ENCODE peak calls at places on chromosome 20, in six cellular contexts. X, G, E, D, I and M are unnamed samples.

GRCh38 chr20:6126846-6127245 is 4.0 kb upstream of the FERMT1 start:
- DNase-seq in G (no peak), E (no peak), D (no peak), I (no peak), X (no peak), M (no peak)

GRCh38 chr20:32789896-32790750 is 27.9 kb downstream of the DNMT3B start:
- DNase-seq in I (peak; percentile 24), E (peak; percentile 22), D (peak; percentile 82), X (peak; percentile 73), G (peak; percentile 63), M (peak; percentile 16)

GRCh38 chr20:17952692-17953684 is 15.6 kb downstream of the SNX5 start:
- DNase-seq in G (no peak), E (no peak), I (no peak), X (no peak), D (no peak), M (no peak)

GRCh38 chr20:23362392-23363256 is 642 bp downstream of the GZF1 start:
- DNase-seq in G (peak; percentile 28), E (no peak), I (no peak), D (peak; percentile 28), X (peak; percentile 66), M (no peak)

GRCh38 chr20:6814945-6815344 is 47.5 kb downstream of the BMP2 start:
- DNase-seq in I (no peak), G (no peak), X (no peak), D (no peak), E (no peak), M (no peak)

GRCh38 chr20:23396961-23397620 is 24.2 kb downstream of the NAPB start:
- DNase-seq in G (no peak), X (no peak), D (no peak), E (no peak), I (no peak), M (no peak)

GRCh38 chr20:50885781-50886180 is 45.5 kb downstream of the ADNP start:
- DNase-seq in X (no peak), E (no peak), I (no peak), D (no peak), G (no peak), M (no peak)

GRCh38 chr20:6783752-6784725 is 16.6 kb downstream of the BMP2 start:
- DNase-seq in G (no peak), I (no peak), E (no peak), D (no peak), X (no peak), M (no peak)

GRCh38 chr20:34579191-34579661 is 20.7 kb downstream of the MAP1LC3A start:
- DNase-seq in D (peak; percentile 68), E (no peak), G (peak; percentile 76), I (peak; percentile 42), X (peak; percentile 81), M (no peak)

GRCh38 chr20:4972506-4973251 is 28.6 kb downstream of the SLC23A2 start:
- DNase-seq in X (no peak), G (no peak), D (no peak), I (no peak), E (no peak), M (no peak)

GRCh38 chr20:35582131-35582530 is 33.5 kb upstream of the SPAG4 start:
- DNase-seq in X (no peak), I (no peak), E (no peak), D (no peak), G (no peak), M (no peak)

GRCh38 chr20:57503035-57503658 is 21.8 kb downstream of the CTCFL start:
- DNase-seq in G (no peak), D (no peak), I (no peak), X (peak; percentile 37), E (peak; percentile 47), M (no peak)

GRCh38 chr20:37745553-37745952 is 51.7 kb downstream of the CTNNBL1 start:
- DNase-seq in D (no peak), X (no peak), G (no peak), E (peak; percentile 43), I (no peak), M (no peak)

GRCh38 chr20:38133680-38134426 is 31.2 kb downstream of the TGM2 start:
- DNase-seq in G (no peak), X (no peak), D (no peak), I (no peak), E (no peak), M (no peak)

GRCh38 chr20:61161649-61162210 is 90.3 kb upstream of the CDH4 start:
- DNase-seq in X (no peak), I (no peak), E (no peak), G (no peak), D (no peak), M (no peak)

DNA sequence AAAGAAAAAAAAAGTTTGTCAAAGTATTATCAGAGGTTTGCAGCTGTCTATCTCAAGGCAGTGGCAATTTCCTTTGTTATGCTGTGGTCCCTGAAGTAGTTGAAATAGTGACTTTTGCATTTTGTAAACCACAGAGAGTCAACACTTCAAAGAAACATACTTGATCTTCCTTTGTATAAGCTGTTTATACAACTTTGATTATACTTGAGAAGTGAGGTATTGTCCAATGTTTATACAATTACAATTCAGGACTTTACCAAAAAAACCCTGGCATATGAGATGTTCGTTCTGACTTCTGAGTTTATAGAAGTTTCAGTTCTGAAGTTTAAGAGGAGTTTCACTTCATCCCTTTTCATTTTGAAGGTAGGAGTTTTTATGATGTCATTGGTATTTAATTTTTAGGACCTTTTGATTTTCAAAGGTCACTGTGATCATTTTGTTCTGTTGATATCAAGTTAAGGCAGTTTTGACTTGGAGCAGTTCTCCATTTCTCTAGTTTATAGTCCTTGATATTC is 4.0 kb downstream of the STK4 start:
- DNase-seq in D (no peak), X (no peak), I (no peak), G (no peak), E (no peak), M (no peak)
- H3K4me3 ChIP-seq in D (no peak overlapping the region), X (no peak overlapping the region), I (no peak overlapping the region), G (no peak overlapping the region), E (peak overlapping the region; percentile 82), M (no peak overlapping the region)

GRCh38 chr20:46327557-46327956 is 19.3 kb upstream of the CDH22 start:
- DNase-seq in G (no peak), E (no peak), D (no peak), I (no peak), X (no peak), M (no peak)

GRCh38 chr20:46323557-46323956 is 15.3 kb upstream of the CDH22 start:
- DNase-seq in I (no peak), X (no peak), D (no peak), G (no peak), E (no peak), M (no peak)

GRCh38 chr20:46325788-46326472 is 17.6 kb upstream of the CDH22 start:
- DNase-seq in E (no peak), I (no peak), X (no peak), D (no peak), G (no peak), M (no peak)

GRCh38 chr20:46324379-46324778 is 16.1 kb upstream of the CDH22 start:
- DNase-seq in I (no peak), D (no peak), X (no peak), G (peak; percentile 59), E (no peak), M (no peak)

DNA sequence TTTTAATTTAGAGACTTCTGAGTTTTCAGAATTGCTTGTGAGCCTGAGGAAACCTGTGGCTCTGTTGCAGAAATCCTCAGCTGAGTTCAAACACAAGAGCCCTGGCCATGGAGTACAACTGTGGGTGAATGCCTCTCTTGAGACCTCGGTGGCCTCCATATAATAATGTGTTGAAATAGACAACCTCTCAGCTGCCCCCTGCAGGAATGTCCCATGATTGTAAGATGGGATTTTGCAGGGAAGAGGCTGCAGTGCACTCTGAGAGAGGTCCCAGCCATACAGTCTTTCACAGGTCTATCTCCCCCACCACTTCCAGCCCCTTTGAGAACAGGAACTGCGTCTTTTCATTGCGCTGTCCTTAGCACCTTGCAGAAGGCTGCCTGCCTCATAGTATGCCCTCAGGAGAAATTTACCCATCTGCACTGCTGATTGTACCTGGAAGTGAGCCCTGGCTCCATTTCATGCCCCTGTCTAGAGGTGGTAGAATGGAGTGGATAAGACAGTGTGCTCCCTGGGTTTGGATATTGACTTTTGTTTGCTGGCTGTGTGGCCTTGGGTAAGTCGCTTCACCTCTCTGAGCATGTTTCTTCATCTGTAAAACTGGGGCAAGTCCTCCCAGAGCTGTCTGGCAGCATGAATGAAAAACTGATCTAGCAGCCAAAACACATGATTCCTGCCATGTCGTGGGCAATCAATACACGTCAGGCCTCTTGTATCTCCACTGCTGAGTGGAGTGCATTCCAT is 16.8 kb upstream of the CDH22 start:
- DNase-seq in G (no peak), I (no peak), D (peak; percentile 62), X (no peak), E (no peak), M (no peak)
- TF ChIP-seq CTCF in G (peak; percentile 33), I (peak; percentile 34), D (peak; percentile 56), X (peak; percentile 18), E (peak; percentile 42), M (peak; percentile 36)

GRCh38 chr20:47262008-47262364 is 94.5 kb downstream of the ZMYND8 start:
- DNase-seq in I (no peak), G (no peak), X (no peak), E (no peak), D (no peak), M (no peak)

GRCh38 chr20:47263502-47264084 is 92.9 kb downstream of the ZMYND8 start:
- DNase-seq in G (no peak), I (no peak), D (peak; percentile 84), X (peak; percentile 55), E (no peak), M (no peak)

GRCh38 chr20:47265214-47265613 is 91.3 kb downstream of the ZMYND8 start:
- DNase-seq in E (no peak), D (no peak), G (no peak), X (no peak), I (no peak), M (no peak)

GRCh38 chr20:47263080-47263479 is 93.4 kb downstream of the ZMYND8 start:
- DNase-seq in X (no peak), E (no peak), G (no peak), D (no peak), I (no peak), M (no peak)

DNA sequence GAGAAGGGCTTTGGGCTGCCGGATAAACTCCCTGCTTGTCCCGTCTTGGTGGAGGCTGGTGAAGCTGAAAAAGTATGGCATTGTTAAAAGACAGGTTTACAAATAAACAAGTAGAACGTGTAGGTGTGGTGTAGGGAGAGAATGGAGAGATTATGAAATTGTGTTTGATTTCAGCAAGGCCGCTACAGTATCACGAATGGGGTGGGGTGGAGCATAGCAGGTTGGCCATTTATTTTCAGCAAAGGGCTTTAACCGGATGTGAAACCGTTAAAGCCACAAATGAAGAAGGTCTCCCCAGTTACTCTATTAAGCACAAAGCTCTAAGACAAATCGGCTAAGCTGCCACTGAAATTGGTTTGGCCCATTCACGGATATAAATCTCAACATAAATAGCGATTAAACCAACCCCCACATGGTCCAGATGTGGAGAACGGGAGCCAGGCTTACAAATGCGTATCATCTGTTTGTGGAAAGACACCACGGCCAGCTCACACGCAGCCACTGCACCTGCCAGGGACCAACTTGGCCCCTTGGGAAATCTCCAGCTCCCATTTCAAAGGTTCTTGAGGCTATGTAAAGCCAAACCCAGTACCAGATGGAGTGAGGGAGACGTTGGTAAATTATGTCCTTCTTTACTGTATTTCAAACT is 94.0 kb downstream of the ZMYND8 start:
- DNase-seq in D (peak; percentile 75), I (no peak), G (no peak), E (peak; percentile 68), X (no peak), M (no peak)
- H3K4me3 ChIP-seq in D (no peak overlapping the region), I (no peak overlapping the region), G (no peak overlapping the region), E (peak overlapping the region; percentile 40), X (no peak overlapping the region), M (no peak overlapping the region)

DNA sequence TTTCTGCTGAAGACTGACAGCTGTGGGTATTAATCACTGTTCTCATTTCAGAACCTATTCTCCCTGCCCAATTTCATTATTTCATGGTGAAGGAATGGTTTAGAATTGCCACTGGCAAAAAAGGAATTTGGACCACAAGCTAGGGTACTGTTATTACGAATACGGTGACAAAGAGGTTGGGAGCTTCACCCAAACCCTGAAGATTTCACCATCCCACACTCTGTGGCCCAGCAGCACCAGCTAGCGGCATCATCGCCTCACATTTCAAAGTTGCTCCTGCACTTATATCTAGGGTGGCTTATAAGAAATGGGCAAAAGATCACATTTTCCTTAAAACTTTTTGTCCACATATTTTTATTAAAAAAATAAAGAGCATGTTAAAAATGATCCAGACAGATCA is 236.1 kb downstream of the SYNDIG1 start:
- DNase-seq in E (no peak), G (no peak), X (no peak), I (no peak), D (no peak), M (no peak)
- TF ChIP-seq CTCF in E (no peak), G (no peak), X (no peak), I (no peak), D (no peak), M (no peak)